ENCODE peak calls at places on chromosome 16, in ten cellular contexts. Q is HT-29; D is C1 segment of cervical spinal cord; N is mucosa of gallbladder; L is CD8-positive, alpha-beta memory T cell; Y is activated T-helper 2 cell treated with anti-CD3 and anti-CD28 coated beads, Interferon-gamma antibody, Interleukin-2, Interleukin-4, amounts not matched to agents 10 μg/mL and 5 μg/mL and 100 μg/mL, durations not matched to agents 14 hours and 24 hours and 36 hours; I is NCI-H1417; W is transverse colon; T is aorta; C is H54. V is an unnamed sample.

GRCh38 chr16:4624827-4625616 is 396 bp downstream of the MGRN1 start:
- DNase-seq in W (peak; percentile 77), Q (peak; percentile 61), Y (peak; percentile 73), C (no peak), I (peak; percentile 68), L (peak; percentile 73), T (peak; percentile 91), N (peak; percentile 56), D (peak; percentile 53), V (peak; percentile 27)

GRCh38 chr16:86427327-86427935 is 82.9 kb upstream of the FOXF1 start:
- DNase-seq in I (no peak), N (no peak), C (no peak), D (no peak), Y (no peak), L (no peak), T (no peak), Q (no peak), W (no peak), V (no peak)

GRCh38 chr16:554640-555413 is 5.4 kb upstream of the PRR35 start:
- DNase-seq in D (no peak), T (no peak), C (peak; percentile 100), L (no peak), Q (peak; percentile 52), N (no peak), W (peak; percentile 34), Y (no peak), I (no peak), V (peak; percentile 52)

GRCh38 chr16:84881702-84882521 is 62.1 kb downstream of the CRISPLD2 start:
- DNase-seq in L (no peak), D (no peak), C (peak; percentile 83), N (no peak), I (no peak), Y (no peak), W (no peak), Q (no peak), T (no peak), V (no peak)

GRCh38 chr16:65618335-65618734 is 496.5 kb upstream of the CDH11 start:
- DNase-seq in L (no peak), C (no peak), T (no peak), Q (no peak), D (no peak), N (no peak), W (no peak), I (no peak), Y (no peak), V (no peak)

GRCh38 chr16:649646-650045 is 481 bp downstream of the WDR90 start:
- DNase-seq in Y (no peak), T (no peak), L (no peak), I (no peak), C (no peak), N (no peak), D (no peak), W (no peak), Q (peak; percentile 36), V (no peak)

GRCh38 chr16:79159650-79160049 is 440.9 kb downstream of the MAF start:
- DNase-seq in Q (no peak), T (no peak), Y (no peak), N (no peak), L (no peak), W (no peak), C (no peak), D (no peak), I (no peak), V (no peak)

GRCh38 chr16:53805113-53805512 is 101.2 kb downstream of the FTO start:
- DNase-seq in N (no peak), C (no peak), W (no peak), L (no peak), T (no peak), Y (no peak), I (no peak), D (no peak), Q (no peak), V (no peak)

GRCh38 chr16:12147681-12148479 is 171.3 kb downstream of the SNX29 start:
- DNase-seq in Q (no peak), T (no peak), D (no peak), W (no peak), C (no peak), L (no peak), N (no peak), Y (no peak), I (peak; percentile 3), V (no peak)

GRCh38 chr16:69448470-69449193 is 24.2 kb downstream of the CYB5B start:
- DNase-seq in L (no peak), Q (no peak), Y (no peak), I (no peak), W (no peak), D (no peak), C (no peak), T (no peak), N (no peak), V (no peak)

GRCh38 chr16:53090591-53091507 is 36.1 kb downstream of the CHD9 start:
- DNase-seq in C (no peak), Y (no peak), T (peak; percentile 96), W (peak; percentile 88), D (peak; percentile 78), I (no peak), N (peak; percentile 88), Q (no peak), L (no peak), V (peak; percentile 60)

GRCh38 chr16:27472091-27473020 is 70.4 kb downstream of the IL21R start:
- DNase-seq in L (no peak), Q (no peak), T (peak; percentile 49), Y (no peak), I (no peak), N (no peak), D (no peak), C (no peak), W (no peak), V (no peak)

GRCh38 chr16:85222151-85222863 is 110.0 kb upstream of the CIBAR2 start:
- DNase-seq in D (no peak), Y (no peak), I (no peak), W (no peak), N (no peak), T (no peak), L (no peak), C (no peak), Q (no peak), V (no peak)

GRCh38 chr16:67509016-67509415 is 19.6 kb upstream of the RIPOR1 start:
- DNase-seq in I (no peak), L (no peak), C (no peak), N (no peak), T (no peak), W (no peak), D (no peak), Q (no peak), Y (no peak), V (no peak)

GRCh38 chr16:72066747-72067146 is 3.7 kb downstream of the HPR start:
- DNase-seq in I (peak; percentile 10), W (no peak), N (no peak), Y (no peak), C (peak; percentile 35), D (no peak), L (no peak), T (no peak), Q (peak; percentile 10), V (peak; percentile 43)

GRCh38 chr16:88681709-88682451 is 4.4 kb downstream of the SNAI3 start:
- DNase-seq in L (no peak), T (peak; percentile 76), Q (no peak), C (no peak), Y (peak; percentile 44), N (no peak), W (peak; percentile 82), D (peak; percentile 24), I (no peak), V (no peak)

GRCh38 chr16:67884684-67885083 is at the start of gene NRN1L:
- DNase-seq in N (peak; percentile 84), D (peak; percentile 82), Y (no peak), L (no peak), C (peak; percentile 59), W (peak; percentile 83), Q (no peak), I (peak; percentile 8), T (peak; percentile 96), V (no peak)

GRCh38 chr16:81446318-81447275 is 2.0 kb downstream of the CMIP start:
- DNase-seq in D (peak; percentile 49), W (peak; percentile 61), C (no peak), Q (peak; percentile 47), N (no peak), L (no peak), I (peak; percentile 43), T (no peak), Y (no peak), V (peak; percentile 34)

GRCh38 chr16:84752600-84752999 is 52.8 kb downstream of the USP10 start:
- DNase-seq in Q (no peak), I (no peak), T (no peak), Y (no peak), C (no peak), L (no peak), N (no peak), D (no peak), W (no peak), V (no peak)

GRCh38 chr16:19132898-19133297 is 19.1 kb downstream of the ITPRIPL2 start:
- DNase-seq in L (no peak), W (no peak), I (no peak), N (no peak), Y (no peak), T (no peak), C (no peak), D (no peak), Q (no peak), V (no peak)

GRCh38 chr16:50838885-50839284 is 97.0 kb downstream of the CYLD start:
- DNase-seq in Q (no peak), T (no peak), I (no peak), D (no peak), C (no peak), W (no peak), L (no peak), N (no peak), Y (no peak), V (no peak)

GRCh38 chr16:6144441-6144840 is 1046.8 kb upstream of the EEF2KMT start:
- DNase-seq in C (no peak), Y (no peak), Q (no peak), I (no peak), T (no peak), N (no peak), D (no peak), L (no peak), W (no peak), V (no peak)

GRCh38 chr16:50253511-50253903 is 12.8 kb upstream of the ADCY7 start:
- DNase-seq in T (peak; percentile 52), D (no peak), C (no peak), Y (no peak), I (no peak), Q (no peak), L (no peak), W (no peak), N (peak; percentile 7), V (no peak)

GRCh38 chr16:80569440-80570105 is 28.8 kb downstream of the DYNLRB2 start:
- DNase-seq in Y (peak; percentile 76), L (peak; percentile 3), N (no peak), Q (no peak), I (no peak), C (peak; percentile 85), T (no peak), D (no peak), W (no peak), V (peak; percentile 95)

GRCh38 chr16:87390641-87391323 is 1.4 kb upstream of the MAP1LC3B start:
- DNase-seq in D (no peak), Y (no peak), T (peak; percentile 36), C (no peak), L (no peak), W (no peak), N (no peak), Q (no peak), I (no peak), V (no peak)

GRCh38 chr16:1152651-1153259 is at the start of gene CACNA1H:
- DNase-seq in C (no peak), L (peak; percentile 40), T (no peak), I (peak; percentile 66), W (no peak), N (no peak), D (no peak), Y (peak; percentile 16), Q (no peak), V (no peak)

GRCh38 chr16:2295056-2295798 is 27.3 kb upstream of the RNPS1 start:
- DNase-seq in D (no peak), Q (no peak), N (no peak), Y (no peak), T (no peak), W (no peak), C (no peak), I (no peak), L (no peak), V (no peak)

GRCh38 chr16:2528161-2529060 is 2.8 kb downstream of the CEMP1 start:
- DNase-seq in L (no peak), C (no peak), Q (no peak), W (no peak), D (no peak), I (no peak), T (no peak), N (no peak), Y (no peak), V (no peak)